ENCODE peak calls at places on chromosomes 16 and 17, in four cellular contexts. B is body of pancreas, O is tibial nerve, A is stomach. Y is an unnamed sample.

GRCh38 chr17:7634384-7634783 is 4.4 kb downstream of the SHBG start:
- DNase-seq in B (no peak), O (peak; percentile 24), A (no peak), Y (peak; percentile 82)

GRCh38 chr16:88345943-88346560 is 36.7 kb upstream of the ZNF469 start:
- DNase-seq in B (no peak), O (no peak), A (no peak), Y (no peak)

GRCh38 chr16:70399326-70399725 is 39.6 kb downstream of the ST3GAL2 start:
- DNase-seq in B (no peak), O (no peak), A (no peak), Y (no peak)

GRCh38 chr17:37725601-37726146 is 19.2 kb downstream of the HNF1B start:
- DNase-seq in B (peak; percentile 15), O (no peak), A (no peak), Y (no peak)

GRCh38 chr16:88050952-88051660 is 99.9 kb downstream of the BANP start:
- DNase-seq in B (no peak), O (no peak), A (no peak), Y (no peak)

GRCh38 chr16:81567087-81567486 is 122.5 kb downstream of the CMIP start:
- DNase-seq in B (no peak), O (no peak), A (no peak), Y (no peak)

GRCh38 chr16:424623-425081 is 797 bp upstream of the RAB11FIP3 start:
- DNase-seq in B (peak; percentile 50), O (peak; percentile 33), A (peak; percentile 40), Y (peak; percentile 59)

GRCh38 chr16:86219655-86220445 is 290.5 kb upstream of the FOXF1 start:
- DNase-seq in B (peak; percentile 11), O (no peak), A (peak; percentile 22), Y (no peak)

GRCh38 chr16:66131895-66132294 is 234.6 kb upstream of the CDH5 start:
- DNase-seq in B (no peak), O (no peak), A (no peak), Y (no peak)

GRCh38 chr17:53571342-53571741 is 251.4 kb upstream of the KIF2B start:
- DNase-seq in B (no peak), O (no peak), A (no peak), Y (no peak)

GRCh38 chr16:14302031-14302398 is 230.9 kb downstream of the MRTFB start:
- DNase-seq in B (peak; percentile 79), O (no peak), A (peak; percentile 62), Y (peak; percentile 74)

GRCh38 chr17:62760888-62761267 is 47.2 kb downstream of the MARCHF10 start:
- DNase-seq in B (no peak), O (no peak), A (no peak), Y (no peak)

GRCh38 chr17:67602974-67603373 is 114.8 kb upstream of the NOL11 start:
- DNase-seq in B (peak; percentile 37), O (no peak), A (peak; percentile 53), Y (no peak)

GRCh38 chr16:70395345-70395901 is 43.5 kb downstream of the ST3GAL2 start:
- DNase-seq in B (peak; percentile 73), O (no peak), A (peak; percentile 77), Y (no peak)

GRCh38 chr16:19857593-19857992 is 27.1 kb downstream of the GPRC5B start:
- DNase-seq in B (no peak), O (no peak), A (no peak), Y (no peak)

GRCh38 chr17:68909066-68909465 is 46.1 kb downstream of the ABCA8 start:
- DNase-seq in B (peak; percentile 15), O (peak; percentile 50), A (no peak), Y (no peak)

GRCh38 chr17:60102632-60103047 is 23.9 kb upstream of the HEATR6 start:
- DNase-seq in B (no peak), O (no peak), A (no peak), Y (no peak)

GRCh38 chr17:37657202-37657601 is 14.0 kb upstream of the DDX52 start:
- DNase-seq in B (no peak), O (no peak), A (no peak), Y (no peak)

GRCh38 chr17:8138672-8139371 is 13.4 kb downstream of the PER1 start:
- DNase-seq in B (peak; percentile 96), O (peak; percentile 94), A (peak; percentile 96), Y (peak; percentile 93)

GRCh38 chr17:66906321-66907278 is 57.9 kb upstream of the CACNG4 start:
- DNase-seq in B (peak; percentile 94), O (peak; percentile 78), A (peak; percentile 91), Y (peak; percentile 87)

GRCh38 chr17:44137891-44138709 is 3.6 kb upstream of the HROB start:
- DNase-seq in B (peak; percentile 91), O (peak; percentile 66), A (peak; percentile 71), Y (peak; percentile 84)

GRCh38 chr17:44872131-44872768 is 24.6 kb downstream of the HIGD1B start:
- DNase-seq in B (no peak), O (no peak), A (no peak), Y (no peak)

GRCh38 chr17:15456972-15457722 is 10.3 kb downstream of the CDRT4 start:
- DNase-seq in B (peak; percentile 48), O (peak; percentile 78), A (no peak), Y (peak; percentile 78)

GRCh38 chr17:58312021-58312630 is 16.5 kb downstream of the TSPOAP1 start:
- DNase-seq in B (no peak), O (no peak), A (peak; percentile 13), Y (no peak)

GRCh38 chr17:80187090-80187489 is 17.3 kb downstream of the CARD14 start:
- DNase-seq in B (no peak), O (peak; percentile 13), A (no peak), Y (no peak)

GRCh38 chr16:88651276-88651988 is 579 bp upstream of the CYBA start:
- DNase-seq in B (peak; percentile 62), O (no peak), A (peak; percentile 63), Y (no peak)

GRCh38 chr16:47779201-47780016 is 318.3 kb downstream of the PHKB start:
- DNase-seq in B (no peak), O (no peak), A (no peak), Y (no peak)

GRCh38 chr16:21611546-21612384 is 12.4 kb downstream of the METTL9 start:
- DNase-seq in B (no peak), O (no peak), A (no peak), Y (no peak)

GRCh38 chr16:66900721-66901441 is 17.8 kb downstream of the CDH16 start:
- DNase-seq in B (no peak), O (no peak), A (no peak), Y (peak; percentile 69)

GRCh38 chr16:7471268-7471667 is 138.6 kb downstream of the RBFOX1 start:
- DNase-seq in B (no peak), O (no peak), A (no peak), Y (no peak)

GRCh38 chr17:34797724-34798123 is 163.5 kb downstream of the CCT6B start:
- DNase-seq in B (no peak), O (no peak), A (no peak), Y (no peak)

GRCh38 chr16:2715519-2715918 is 4.5 kb downstream of the PRSS27 start:
- DNase-seq in B (peak; percentile 45), O (peak; percentile 25), A (peak; percentile 66), Y (peak; percentile 78)

GRCh38 chr16:68732068-68732680 is 4.9 kb upstream of the CDH1 start:
- DNase-seq in B (peak; percentile 92), O (no peak), A (peak; percentile 93), Y (peak; percentile 41)

GRCh38 chr17:49230636-49231562 is at the start of gene PHOSPHO1:
- DNase-seq in B (peak; percentile 66), O (peak; percentile 54), A (peak; percentile 86), Y (peak; percentile 74)

GRCh38 chr16:56311208-56312027 is 113.9 kb downstream of the AMFR start:
- DNase-seq in B (no peak), O (no peak), A (no peak), Y (no peak)

GRCh38 chr17:82216301-82217119 is 3.9 kb upstream of the CCDC57 start:
- DNase-seq in B (peak; percentile 91), O (peak; percentile 57), A (peak; percentile 89), Y (no peak)
- TF ChIP-seq POLR2A in B (peak; percentile 54), O (no peak), A (no peak), Y (no peak)

DNA sequence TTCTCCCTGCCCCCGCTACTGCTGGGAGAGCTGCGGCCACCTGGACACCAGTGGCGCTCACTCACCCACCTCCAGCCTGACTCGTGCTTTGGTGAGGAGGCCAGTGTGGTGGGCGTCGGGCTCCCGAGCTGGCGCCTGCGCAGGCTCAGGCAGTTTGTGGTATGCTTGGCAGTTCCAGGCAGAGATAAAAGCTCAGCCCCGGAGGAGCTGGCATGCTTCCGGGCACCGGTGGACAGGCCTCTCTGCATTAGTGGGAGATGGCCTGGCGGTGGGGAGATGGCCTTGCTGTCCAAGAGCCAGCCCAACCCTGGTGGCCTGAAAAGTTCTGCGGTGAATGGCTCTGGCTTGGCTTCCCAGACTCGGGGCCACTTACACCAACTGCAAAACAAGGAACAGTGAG is 4.1 kb downstream of the ADGRG1 start:
- DNase-seq in B (no peak), O (no peak), A (no peak), Y (no peak)
- H3K4me1 ChIP-seq in B (peaks cover 80% of the 10 kb centered on the region), O (peaks cover 68% of the 10 kb centered on the region), A (peaks cover 86% of the 10 kb centered on the region), Y (peaks cover 5% of the 10 kb centered on the region)

GRCh38 chr16:17108596-17108995 is 362.2 kb downstream of the XYLT1 start:
- DNase-seq in B (no peak), O (no peak), A (no peak), Y (no peak)

GRCh38 chr16:17107450-17107849 is 363.3 kb downstream of the XYLT1 start:
- DNase-seq in B (no peak), O (no peak), A (no peak), Y (no peak)

GRCh38 chr16:17106243-17106791 is 364.4 kb downstream of the XYLT1 start:
- DNase-seq in B (no peak), O (no peak), A (no peak), Y (no peak)

GRCh38 chr16:17105239-17105721 is 365.5 kb downstream of the XYLT1 start:
- DNase-seq in B (no peak), O (no peak), A (no peak), Y (no peak)

GRCh38 chr16:17109413-17109812 is 361.3 kb downstream of the XYLT1 start:
- DNase-seq in B (no peak), O (no peak), A (no peak), Y (no peak)
- H3K36me3 ChIP-seq in B (no peaks in the 10 kb centered on the region), O (peaks cover 67% of the 10 kb centered on the region), A (no peaks in the 10 kb centered on the region), Y (no peaks in the 10 kb centered on the region)

GRCh38 chr17:55264640-55265298 is at the start of gene HLF:
- DNase-seq in B (peak; percentile 85), O (peak; percentile 66), A (peak; percentile 81), Y (peak; percentile 91)
- TF ChIP-seq POLR2A in B (peak; percentile 26), O (peak; percentile 78), A (no peak), Y (peak; percentile 72)

GRCh38 chr17:17469358-17469757 is 7.4 kb upstream of the MED9 start:
- DNase-seq in B (no peak), O (no peak), A (no peak), Y (no peak)
- H3K4me1 ChIP-seq in B (peaks cover 20% of the 10 kb centered on the region), O (no peaks in the 10 kb centered on the region), A (no peaks in the 10 kb centered on the region), Y (no peaks in the 10 kb centered on the region)

DNA sequence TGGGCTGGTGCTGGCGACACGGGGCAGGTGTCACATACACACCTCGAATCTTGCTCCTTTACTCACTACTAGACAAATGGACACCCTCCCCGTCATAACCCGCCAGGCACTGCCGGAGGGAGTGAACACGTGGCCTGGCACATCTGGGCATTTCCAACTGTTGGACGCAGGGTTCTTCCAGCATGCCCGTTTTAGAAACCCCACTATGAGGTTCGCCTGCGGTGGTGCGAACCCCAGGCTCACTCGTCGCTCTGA is 6.8 kb upstream of the CEP131 start:
- DNase-seq in B (no peak), O (no peak), A (no peak), Y (no peak)
- H3K36me3 ChIP-seq in B (peaks cover 10% of the 10 kb centered on the region), O (peaks cover 66% of the 10 kb centered on the region), A (peaks cover 41% of the 10 kb centered on the region), Y (no peaks in the 10 kb centered on the region)

Y was measured in ovary.